ENCODE peak calls at places on chromosomes 7 and 10, in ten cellular contexts. K is epithelial cell of esophagus, M is NB4, F is fibroblast of mammary gland, R is cardiac muscle cell, N is suprapubic skin, V is esophagus muscularis mucosa, Q is foreskin fibroblast, Y is adrenal gland, D is astrocyte of the spinal cord. A is an unnamed sample.
A peak's percentile ranks its signal among the peaks of the same experiment; 100 is the strongest.

GRCh38 chr10:130455111-130455695 is 319.0 kb downstream of the GLRX3 start:
- DNase-seq in K (no peak), M (no peak), F (no peak), R (no peak), N (no peak), V (peak; percentile 60), Q (no peak), Y (no peak), D (no peak), A (no peak)

GRCh38 chr10:18376650-18377049 is 236.4 kb downstream of the CACNB2 start:
- DNase-seq in K (no peak), M (no peak), F (no peak), R (no peak), N (no peak), V (peak; percentile 72), Q (no peak), Y (no peak), D (no peak), A (no peak)

GRCh38 chr7:117143580-117143979 is 179.3 kb downstream of the WNT2 start:
- DNase-seq in K (peak; percentile 69), M (no peak), F (peak; percentile 77), R (no peak), N (no peak), V (no peak), Q (no peak), Y (no peak), D (peak; percentile 46), A (peak; percentile 73)

GRCh38 chr7:103990991-103991390 is 1.5 kb upstream of the RELN start:
- DNase-seq in K (no peak), M (no peak), F (no peak), R (no peak), N (no peak), V (no peak), Q (no peak), Y (no peak), D (no peak), A (no peak)

GRCh38 chr7:33806284-33807157 is 98.8 kb upstream of the BMPER start:
- DNase-seq in K (peak; percentile 47), M (no peak), F (peak; percentile 27), R (peak; percentile 67), N (no peak), V (peak; percentile 79), Q (no peak), Y (no peak), D (peak; percentile 27), A (peak; percentile 62)

GRCh38 chr7:82810558-82811259 is 352.0 kb downstream of the PCLO start:
- DNase-seq in K (peak; percentile 62), M (peak; percentile 63), F (peak; percentile 89), R (peak; percentile 76), N (no peak), V (no peak), Q (peak; percentile 81), Y (peak; percentile 23), D (peak; percentile 86), A (peak; percentile 77)

GRCh38 chr10:10831085-10831484 is 186.6 kb upstream of the CELF2 start:
- DNase-seq in K (peak; percentile 79), M (no peak), F (peak; percentile 100), R (peak; percentile 80), N (no peak), V (no peak), Q (peak; percentile 98), Y (peak; percentile 20), D (peak; percentile 80), A (peak; percentile 93)

GRCh38 chr7:105402221-105403095 is 13.7 kb upstream of the SRPK2 start:
- DNase-seq in K (no peak), M (no peak), F (peak; percentile 35), R (peak; percentile 17), N (no peak), V (no peak), Q (no peak), Y (no peak), D (no peak), A (peak; percentile 14)

GRCh38 chr7:70736715-70737460 is 395.1 kb upstream of the GALNT17 start:
- DNase-seq in K (peak; percentile 86), M (no peak), F (peak; percentile 89), R (peak; percentile 82), N (no peak), V (no peak), Q (peak; percentile 52), Y (no peak), D (peak; percentile 66), A (peak; percentile 60)

GRCh38 chr10:33136271-33136670 is 178.2 kb upstream of the ITGB1 start:
- DNase-seq in K (peak; percentile 87), M (no peak), F (peak; percentile 79), R (peak; percentile 57), N (peak; percentile 45), V (no peak), Q (peak; percentile 73), Y (no peak), D (peak; percentile 75), A (peak; percentile 51)

GRCh38 chr7:18361756-18362155 is 133.8 kb upstream of the HDAC9 start:
- DNase-seq in K (peak; percentile 50), M (no peak), F (peak; percentile 65), R (peak; percentile 56), N (no peak), V (no peak), Q (no peak), Y (no peak), D (peak; percentile 20), A (peak; percentile 53)
- TF ChIP-seq CTCF in K (no peak), M (no peak), F (no peak), R (no peak), N (no peak), V (no peak), Q (no peak), Y (no peak), D (no peak), A (no peak)

GRCh38 chr10:101781655-101781983 is 1.6 kb downstream of the NPM3 start:
- DNase-seq in K (no peak), M (no peak), F (no peak), R (no peak), N (no peak), V (no peak), Q (no peak), Y (no peak), D (no peak), A (no peak)

GRCh38 chr10:101781984-101782810 is 1.0 kb downstream of the NPM3 start:
- DNase-seq in K (no peak), M (peak; percentile 30), F (no peak), R (no peak), N (no peak), V (no peak), Q (no peak), Y (no peak), D (no peak), A (no peak)

GRCh38 chr10:101779544-101780186 is 3.6 kb downstream of the NPM3 start:
- DNase-seq in K (peak; percentile 72), M (peak; percentile 23), F (peak; percentile 60), R (peak; percentile 79), N (peak; percentile 91), V (no peak), Q (peak; percentile 36), Y (peak; percentile 86), D (peak; percentile 48), A (peak; percentile 69)

GRCh38 chr10:101780187-101780817 is 2.9 kb downstream of the NPM3 start:
- DNase-seq in K (no peak), M (no peak), F (no peak), R (no peak), N (peak; percentile 72), V (no peak), Q (no peak), Y (no peak), D (no peak), A (no peak)

DNA sequence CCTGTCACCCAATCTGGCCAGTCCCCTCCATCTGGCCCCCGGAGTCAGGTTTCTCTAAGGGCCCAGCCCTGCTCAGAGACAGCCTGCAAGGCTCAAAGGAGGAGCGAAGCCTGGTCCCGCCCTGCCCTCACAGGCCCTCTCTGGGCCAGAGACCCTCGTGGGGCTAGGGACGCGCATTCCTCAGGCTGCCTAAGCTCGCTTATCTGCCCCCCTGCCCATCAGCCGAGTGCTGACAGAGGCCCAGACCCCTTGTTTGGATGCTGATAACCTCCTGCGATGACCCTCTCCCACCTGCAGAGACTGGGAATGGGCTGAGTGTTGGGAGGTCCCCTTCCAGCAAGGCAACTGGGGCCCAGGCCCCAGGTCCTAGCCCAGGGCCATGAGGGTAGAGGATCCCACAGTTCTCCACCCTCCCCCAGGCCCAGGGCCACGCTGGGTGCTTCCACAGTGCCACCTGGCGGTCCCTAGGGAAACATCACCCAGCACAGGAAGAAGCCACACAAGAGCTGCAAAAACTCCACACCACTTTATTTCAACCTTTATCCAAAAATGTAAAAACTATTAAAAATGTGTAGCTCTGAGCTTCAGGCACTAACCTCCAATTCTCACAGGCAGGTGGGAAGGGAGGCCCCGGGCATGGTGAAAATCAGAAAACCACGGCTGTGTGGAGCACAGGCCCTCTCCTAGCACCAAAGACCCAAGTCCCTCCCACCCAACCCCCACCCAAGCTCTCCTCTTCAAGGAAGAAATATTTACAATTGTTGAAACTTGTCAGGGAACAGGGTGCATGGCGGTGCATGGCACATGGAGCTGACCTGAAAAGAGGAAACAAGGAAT is 2.2 kb downstream of the NPM3 start:
- DNase-seq in K (peak; percentile 72), M (peak; percentile 83), F (peak; percentile 61), R (peak; percentile 75), N (peak; percentile 83), V (no peak), Q (peak; percentile 54), Y (peak; percentile 74), D (peak; percentile 55), A (peak; percentile 72)
- H3K4me3 ChIP-seq in K (no peak overlapping the region), M (peak overlapping the region; percentile 96), F (no peak overlapping the region), R (no peak overlapping the region), N (no peak overlapping the region), V (no peak overlapping the region), Q (no peak overlapping the region), Y (no peak overlapping the region), D (no peak overlapping the region), A (no peak overlapping the region)

DNA sequence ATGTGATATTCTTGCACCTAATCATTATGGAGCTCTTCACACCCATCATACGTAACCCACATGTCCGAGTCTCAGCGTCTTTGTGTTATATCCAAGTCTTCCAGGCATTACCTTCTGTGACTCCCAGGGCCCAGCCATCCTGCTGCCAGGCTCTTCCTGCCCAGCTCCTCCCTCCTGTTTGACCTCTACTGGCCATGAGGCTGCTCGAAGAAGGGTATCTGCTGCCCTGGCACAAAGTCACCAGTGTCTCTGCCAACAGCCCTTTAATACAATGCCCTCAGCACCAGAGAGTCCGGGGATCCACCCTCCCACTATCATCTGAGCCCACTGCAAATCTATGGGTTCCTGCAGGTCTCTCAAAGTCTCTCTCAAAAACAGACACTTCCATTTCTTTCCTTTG is 65.3 kb upstream of the WAC start:
- DNase-seq in K (no peak), M (no peak), F (no peak), R (no peak), N (no peak), V (no peak), Q (no peak), Y (no peak), D (no peak), A (no peak)
- TF ChIP-seq CTCF in K (no peak), M (no peak), F (no peak), R (no peak), N (no peak), V (no peak), Q (no peak), Y (no peak), D (no peak), A (no peak)

DNA sequence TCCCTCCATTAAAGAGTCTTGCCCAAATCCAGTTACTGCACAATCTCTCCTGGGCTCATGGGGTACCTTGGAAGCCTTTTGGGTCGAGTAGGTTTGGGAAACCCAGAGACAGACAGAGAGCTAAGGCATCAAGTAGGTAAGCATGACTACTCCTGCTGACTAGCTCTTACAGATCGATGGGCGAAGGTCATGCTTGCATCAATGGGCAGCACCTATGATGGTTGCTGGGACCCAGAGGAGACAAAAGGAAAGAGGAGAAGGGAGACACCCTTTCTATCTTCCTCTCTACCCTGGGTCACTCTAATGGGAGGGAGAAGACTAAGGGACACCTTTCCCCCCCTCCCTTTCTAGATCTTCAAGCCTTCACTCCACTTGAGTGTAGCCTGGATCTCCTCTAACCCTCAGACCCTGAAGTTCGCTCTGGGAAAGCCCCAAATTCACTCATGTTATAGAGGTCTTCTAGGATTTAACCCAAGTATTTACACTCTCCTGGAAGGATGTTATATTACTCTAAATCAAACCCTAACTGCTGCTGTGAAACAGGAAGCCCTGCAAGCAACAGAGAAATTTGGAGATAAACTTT is 31.6 kb upstream of the ZNF746 start:
- DNase-seq in K (peak; percentile 13), M (peak; percentile 28), F (peak; percentile 10), R (peak; percentile 15), N (no peak), V (no peak), Q (no peak), Y (no peak), D (peak; percentile 4), A (peak; percentile 10)
- H3K4me3 ChIP-seq in K (no peak overlapping the region), M (no peak overlapping the region), F (no peak overlapping the region), R (no peak overlapping the region), N (no peak overlapping the region), V (no peak overlapping the region), Q (no peak overlapping the region), Y (no peak overlapping the region), D (no peak overlapping the region), A (no peak overlapping the region)